ENCODE peak calls at places on chromosomes 6 and 20, in six cellular contexts. One of them, this sample, is unnamed.

GRCh38 chr20:32560482-32560988 is 24.6 kb downstream of the NOL4L start:
- DNase-seq in AG09309: no peak
- DNase-seq in psoas muscle: no peak
- DNase-seq in cardiac muscle cell: no peak
- DNase-seq in OCI-LY7: no peak
- DNase-seq in cardiac fibroblast: no peak
- DNase-seq in this sample: no peak

GRCh38 chr20:37992802-37993538 is 40.3 kb downstream of the TTI1 start:
- DNase-seq in AG09309: peak
- DNase-seq in cardiac fibroblast: peak
- DNase-seq in OCI-LY7: peak
- DNase-seq in psoas muscle: peak
- DNase-seq in cardiac muscle cell: peak
- DNase-seq in this sample: peak

GRCh38 chr6:44730771-44731391 is 343.4 kb downstream of the CDC5L start:
- DNase-seq in AG09309: peak
- DNase-seq in cardiac fibroblast: no peak
- DNase-seq in OCI-LY7: no peak
- DNase-seq in cardiac muscle cell: no peak
- DNase-seq in psoas muscle: no peak
- DNase-seq in this sample: no peak

GRCh38 chr6:78910611-78911134 is 43.3 kb downstream of the IRAK1BP1 start:
- DNase-seq in cardiac fibroblast: peak
- DNase-seq in cardiac muscle cell: peak
- DNase-seq in psoas muscle: peak
- DNase-seq in OCI-LY7: no peak
- DNase-seq in AG09309: no peak
- DNase-seq in this sample: no peak

GRCh38 chr20:1426231-1426849 is 33.5 kb upstream of the FKBP1A start:
- DNase-seq in AG09309: no peak
- DNase-seq in OCI-LY7: no peak
- DNase-seq in cardiac fibroblast: no peak
- DNase-seq in cardiac muscle cell: no peak
- DNase-seq in psoas muscle: no peak
- DNase-seq in this sample: no peak

GRCh38 chr20:35743693-35744491 is 1.8 kb upstream of the RBM39 start:
- DNase-seq in OCI-LY7: peak
- DNase-seq in psoas muscle: no peak
- DNase-seq in cardiac fibroblast: peak
- DNase-seq in cardiac muscle cell: no peak
- DNase-seq in AG09309: no peak
- DNase-seq in this sample: no peak

GRCh38 chr6:167130712-167131684 is 8.1 kb downstream of the CCR6 start:
- DNase-seq in psoas muscle: no peak
- DNase-seq in cardiac muscle cell: no peak
- DNase-seq in AG09309: no peak
- DNase-seq in OCI-LY7: no peak
- DNase-seq in cardiac fibroblast: no peak
- DNase-seq in this sample: peak

GRCh38 chr6:142457638-142458406 is 156.0 kb downstream of the ADGRG6 start:
- DNase-seq in cardiac muscle cell: no peak
- DNase-seq in psoas muscle: no peak
- DNase-seq in cardiac fibroblast: no peak
- DNase-seq in OCI-LY7: no peak
- DNase-seq in AG09309: no peak
- DNase-seq in this sample: no peak

GRCh38 chr6:33746036-33746600 is 587 bp downstream of the IP6K3 start:
- DNase-seq in psoas muscle: peak
- DNase-seq in AG09309: no peak
- DNase-seq in OCI-LY7: no peak
- DNase-seq in cardiac muscle cell: peak
- DNase-seq in cardiac fibroblast: peak
- DNase-seq in this sample: no peak

GRCh38 chr6:149218471-149218870 is 99.0 kb upstream of the TAB2 start:
- DNase-seq in OCI-LY7: no peak
- DNase-seq in psoas muscle: no peak
- DNase-seq in AG09309: no peak
- DNase-seq in cardiac muscle cell: no peak
- DNase-seq in cardiac fibroblast: no peak
- DNase-seq in this sample: no peak

GRCh38 chr6:157443066-157443800 is 62.2 kb downstream of the ZDHHC14 start:
- DNase-seq in cardiac muscle cell: peak
- DNase-seq in psoas muscle: no peak
- DNase-seq in OCI-LY7: no peak
- DNase-seq in cardiac fibroblast: peak
- DNase-seq in AG09309: peak
- DNase-seq in this sample: no peak

GRCh38 chr20:15162061-15162740 is 824.8 kb upstream of the FLRT3 start:
- DNase-seq in psoas muscle: no peak
- DNase-seq in cardiac fibroblast: no peak
- DNase-seq in AG09309: no peak
- DNase-seq in OCI-LY7: no peak
- DNase-seq in cardiac muscle cell: no peak
- DNase-seq in this sample: no peak

GRCh38 chr6:145839653-145840052 is 25.1 kb upstream of the FBXO30 start:
- DNase-seq in cardiac muscle cell: no peak
- DNase-seq in OCI-LY7: no peak
- DNase-seq in AG09309: no peak
- DNase-seq in cardiac fibroblast: no peak
- DNase-seq in psoas muscle: no peak
- DNase-seq in this sample: no peak

GRCh38 chr20:15940127-15940526 is 633.1 kb downstream of the KIF16B start:
- DNase-seq in AG09309: no peak
- DNase-seq in cardiac fibroblast: no peak
- DNase-seq in OCI-LY7: no peak
- DNase-seq in psoas muscle: no peak
- DNase-seq in cardiac muscle cell: no peak
- DNase-seq in this sample: no peak

GRCh38 chr6:14192186-14192788 is 74.7 kb downstream of the CD83 start:
- DNase-seq in cardiac muscle cell: peak
- DNase-seq in OCI-LY7: no peak
- DNase-seq in cardiac fibroblast: peak
- DNase-seq in psoas muscle: no peak
- DNase-seq in AG09309: no peak
- DNase-seq in this sample: no peak

GRCh38 chr20:40741507-40742106 is 52.6 kb upstream of the MAFB start:
- DNase-seq in cardiac muscle cell: peak
- DNase-seq in OCI-LY7: peak
- DNase-seq in AG09309: no peak
- DNase-seq in cardiac fibroblast: peak
- DNase-seq in psoas muscle: no peak
- DNase-seq in this sample: peak

GRCh38 chr6:24855389-24856245 is 56.9 kb upstream of the ARMH2 start:
- DNase-seq in psoas muscle: peak
- DNase-seq in AG09309: peak
- DNase-seq in cardiac fibroblast: peak
- DNase-seq in OCI-LY7: peak
- DNase-seq in cardiac muscle cell: peak
- DNase-seq in this sample: peak

GRCh38 chr6:42338573-42339218 is 113.0 kb downstream of the TRERF1 start:
- DNase-seq in cardiac muscle cell: peak
- DNase-seq in AG09309: peak
- DNase-seq in psoas muscle: no peak
- DNase-seq in cardiac fibroblast: peak
- DNase-seq in OCI-LY7: no peak
- DNase-seq in this sample: no peak

GRCh38 chr6:42446370-42446769 is 5.4 kb downstream of the TRERF1 start:
- DNase-seq in cardiac muscle cell: no peak
- DNase-seq in AG09309: no peak
- DNase-seq in OCI-LY7: no peak
- DNase-seq in psoas muscle: no peak
- DNase-seq in cardiac fibroblast: no peak
- DNase-seq in this sample: no peak

GRCh38 chr6:33904050-33904827 is 100.4 kb upstream of the MLN start:
- DNase-seq in OCI-LY7: no peak
- DNase-seq in psoas muscle: no peak
- DNase-seq in cardiac fibroblast: no peak
- DNase-seq in cardiac muscle cell: no peak
- DNase-seq in AG09309: no peak
- DNase-seq in this sample: no peak

GRCh38 chr6:115643762-115644161 is 416.9 kb downstream of the FRK start:
- DNase-seq in psoas muscle: no peak
- DNase-seq in AG09309: peak
- DNase-seq in cardiac muscle cell: peak
- DNase-seq in cardiac fibroblast: peak
- DNase-seq in OCI-LY7: no peak
- DNase-seq in this sample: no peak

GRCh38 chr20:57387945-57388351 is 3.2 kb upstream of the RBM38 start:
- DNase-seq in cardiac fibroblast: no peak
- DNase-seq in AG09309: no peak
- DNase-seq in psoas muscle: peak
- DNase-seq in OCI-LY7: no peak
- DNase-seq in cardiac muscle cell: no peak
- DNase-seq in this sample: no peak

GRCh38 chr6:140572129-140572528 is 1197.7 kb upstream of the CITED2 start:
- DNase-seq in OCI-LY7: no peak
- DNase-seq in cardiac muscle cell: peak
- DNase-seq in cardiac fibroblast: peak
- DNase-seq in psoas muscle: no peak
- DNase-seq in AG09309: peak
- DNase-seq in this sample: no peak

DNA sequence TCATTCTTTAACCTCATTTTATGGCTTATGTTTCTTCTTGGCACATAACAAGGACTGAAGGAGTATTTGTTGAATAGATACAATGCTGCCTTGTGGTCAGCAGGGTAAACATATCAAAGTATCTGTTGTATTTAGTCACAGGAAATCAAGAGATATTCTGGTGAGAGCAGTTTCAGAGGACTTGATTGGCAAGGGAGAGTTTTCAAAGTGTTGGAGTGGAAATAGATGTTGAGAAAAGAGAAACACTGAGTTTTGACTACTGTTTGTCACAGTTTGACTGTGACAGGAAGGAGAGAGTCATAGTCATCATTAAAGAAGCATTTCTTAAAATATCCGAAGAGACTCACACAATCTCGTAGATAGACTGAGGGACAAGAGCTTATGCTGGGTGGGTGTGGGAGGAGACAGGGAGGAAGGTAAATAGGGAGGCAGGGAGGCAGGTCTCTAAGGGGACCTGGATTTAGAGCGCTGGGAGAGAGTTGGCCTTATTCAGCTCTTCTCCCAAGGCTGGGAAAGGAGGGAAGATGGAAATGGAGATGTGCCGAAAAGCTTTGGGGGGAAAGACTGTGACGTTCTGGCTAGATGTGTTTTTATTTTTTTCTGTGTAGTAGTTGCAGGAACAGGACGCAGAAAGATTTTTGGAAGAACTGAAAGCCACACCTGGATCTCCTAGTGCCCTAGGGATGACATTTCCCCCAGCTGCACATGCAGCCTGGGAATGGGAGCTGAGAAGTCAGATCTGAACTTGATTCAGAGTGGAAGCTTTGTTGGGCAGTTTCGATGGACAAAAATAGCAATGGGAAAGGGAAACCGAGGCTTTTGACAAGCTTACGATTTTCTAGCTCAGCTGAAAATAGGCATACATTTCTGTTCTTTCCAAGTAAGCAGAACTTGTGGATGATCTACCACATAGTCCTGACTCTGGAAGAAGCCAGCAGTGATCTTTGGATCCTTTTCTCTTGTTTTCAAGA is 65.0 kb upstream of the IFNGR1 start:
- DNase-seq in cardiac muscle cell: no peak
- DNase-seq in AG09309: no peak
- DNase-seq in psoas muscle: no peak
- DNase-seq in cardiac fibroblast: peak
- DNase-seq in OCI-LY7: no peak
- DNase-seq in this sample: no peak
- H3K4me3 ChIP-seq in cardiac muscle cell: no peak
- H3K4me3 ChIP-seq in AG09309: no peak
- H3K4me3 ChIP-seq in psoas muscle: no peak
- H3K4me3 ChIP-seq in cardiac fibroblast: no peak
- H3K4me3 ChIP-seq in OCI-LY7: no peak
- H3K4me3 ChIP-seq in this sample: no peak

GRCh38 chr6:98825602-98826230 is 8.7 kb upstream of the POU3F2 start:
- DNase-seq in cardiac muscle cell: no peak
- DNase-seq in cardiac fibroblast: no peak
- DNase-seq in AG09309: no peak
- DNase-seq in OCI-LY7: no peak
- DNase-seq in psoas muscle: no peak
- DNase-seq in this sample: no peak

GRCh38 chr6:98828991-98829411 is 5.4 kb upstream of the POU3F2 start:
- DNase-seq in AG09309: no peak
- DNase-seq in psoas muscle: no peak
- DNase-seq in OCI-LY7: no peak
- DNase-seq in cardiac fibroblast: no peak
- DNase-seq in cardiac muscle cell: no peak
- DNase-seq in this sample: no peak

GRCh38 chr6:98831057-98832031 is 3.0 kb upstream of the POU3F2 start:
- DNase-seq in cardiac muscle cell: no peak
- DNase-seq in cardiac fibroblast: no peak
- DNase-seq in AG09309: no peak
- DNase-seq in psoas muscle: no peak
- DNase-seq in OCI-LY7: no peak
- DNase-seq in this sample: no peak

GRCh38 chr6:98827295-98828159 is 6.8 kb upstream of the POU3F2 start:
- DNase-seq in AG09309: no peak
- DNase-seq in cardiac fibroblast: no peak
- DNase-seq in OCI-LY7: no peak
- DNase-seq in cardiac muscle cell: no peak
- DNase-seq in psoas muscle: no peak
- DNase-seq in this sample: no peak

GRCh38 chr6:98828210-98828798 is 6.1 kb upstream of the POU3F2 start:
- DNase-seq in AG09309: no peak
- DNase-seq in psoas muscle: no peak
- DNase-seq in cardiac fibroblast: no peak
- DNase-seq in cardiac muscle cell: no peak
- DNase-seq in OCI-LY7: no peak
- DNase-seq in this sample: no peak
- H3K4me3 ChIP-seq in AG09309: no peak
- H3K4me3 ChIP-seq in psoas muscle: no peak
- H3K4me3 ChIP-seq in cardiac fibroblast: no peak
- H3K4me3 ChIP-seq in cardiac muscle cell: no peak
- H3K4me3 ChIP-seq in OCI-LY7: no peak
- H3K4me3 ChIP-seq in this sample: no peak

GRCh38 chr6:87146363-87146762 is 9.0 kb upstream of the ZNF292 start:
- DNase-seq in cardiac fibroblast: no peak
- DNase-seq in cardiac muscle cell: no peak
- DNase-seq in AG09309: no peak
- DNase-seq in OCI-LY7: no peak
- DNase-seq in psoas muscle: no peak
- DNase-seq in this sample: no peak
- H3K4me3 ChIP-seq in cardiac fibroblast: no peak
- H3K4me3 ChIP-seq in cardiac muscle cell: no peak
- H3K4me3 ChIP-seq in AG09309: no peak
- H3K4me3 ChIP-seq in OCI-LY7: no peak
- H3K4me3 ChIP-seq in psoas muscle: no peak
- H3K4me3 ChIP-seq in this sample: no peak

DNA sequence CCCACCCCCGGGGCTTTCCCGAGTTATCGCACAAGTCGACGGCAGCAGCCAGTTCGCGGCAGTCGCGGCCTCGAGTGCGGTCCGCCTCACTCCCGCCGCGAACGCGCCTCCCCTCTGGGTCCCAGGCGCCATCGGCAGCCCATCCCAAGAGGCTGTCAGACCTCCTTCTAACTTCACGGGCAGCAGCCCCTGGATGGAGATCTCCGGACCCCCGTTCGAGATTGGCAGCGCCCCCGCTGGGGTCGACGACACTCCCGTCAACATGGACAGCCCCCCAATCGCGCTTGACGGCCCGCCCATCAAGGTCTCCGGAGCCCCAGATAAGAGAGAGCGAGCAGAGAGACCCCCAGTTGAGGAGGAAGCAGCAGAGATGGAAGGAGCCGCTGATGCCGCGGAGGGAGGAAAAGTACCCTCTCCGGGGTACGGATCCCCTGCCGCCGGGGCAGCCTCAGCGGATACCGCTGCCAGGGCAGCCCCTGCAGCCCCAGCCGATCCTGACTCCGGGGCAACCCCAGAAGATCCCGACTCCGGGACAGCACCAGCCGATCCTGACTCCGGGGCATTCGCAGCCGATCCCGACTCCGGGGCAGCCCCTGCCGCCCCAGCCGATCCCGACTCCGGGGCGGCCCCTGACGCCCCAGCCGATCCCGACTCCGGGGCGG is 1.6 kb downstream of the GNAS start:
- DNase-seq in OCI-LY7: no peak
- DNase-seq in AG09309: no peak
- DNase-seq in psoas muscle: no peak
- DNase-seq in cardiac muscle cell: no peak
- DNase-seq in cardiac fibroblast: no peak
- DNase-seq in this sample: no peak
- H3K4me3 ChIP-seq in OCI-LY7: no peak
- H3K4me3 ChIP-seq in AG09309: no peak
- H3K4me3 ChIP-seq in psoas muscle: peak
- H3K4me3 ChIP-seq in cardiac muscle cell: peak
- H3K4me3 ChIP-seq in cardiac fibroblast: peak
- H3K4me3 ChIP-seq in this sample: no peak

This sample was measured in lung.